ENCODE peak calls at places on chromosomes 12 and 14, in six cellular contexts. J, U, C, K, G and S are unnamed samples. For H3K9me3, the result is how much of the 10 kb centered on the place peaks cover.

GRCh38 chr12:116773276-116773731 is 35.2 kb downstream of the RNFT2 start:
- DNase-seq in J (peak), U (no peak), C (no peak), K (peak), G (no peak), S (no peak)

GRCh38 chr12:26121841-26122680 is 2.8 kb downstream of the BHLHE41 start:
- DNase-seq in J (no peak), U (no peak), C (no peak), K (no peak), G (peak), S (no peak)

GRCh38 chr12:120162763-120163162 is 31.8 kb downstream of the GCN1 start:
- DNase-seq in J (no peak), U (no peak), C (peak), K (no peak), G (no peak), S (no peak)

GRCh38 chr12:45309826-45310626 is 94.1 kb downstream of the ANO6 start:
- DNase-seq in J (no peak), U (no peak), C (no peak), K (no peak), G (no peak), S (no peak)

GRCh38 chr14:60724080-60724618 is at the start of gene SIX4:
- DNase-seq in J (peak), U (peak), C (peak), K (peak), G (peak), S (peak)

GRCh38 chr12:617304-617915 is 45.8 kb downstream of the NINJ2 start:
- DNase-seq in J (peak), U (no peak), C (peak), K (no peak), G (no peak), S (peak)

GRCh38 chr14:70947739-70948138 is 40.5 kb downstream of the PCNX1 start:
- DNase-seq in J (no peak), U (no peak), C (no peak), K (no peak), G (no peak), S (no peak)

GRCh38 chr12:75437564-75437963 is 43.0 kb upstream of the GLIPR1 start:
- DNase-seq in J (peak), U (no peak), C (no peak), K (no peak), G (no peak), S (no peak)

GRCh38 chr14:99476864-99477263 is 3.8 kb downstream of the SETD3 start:
- DNase-seq in J (no peak), U (no peak), C (no peak), K (no peak), G (no peak), S (no peak)

GRCh38 chr12:105733579-105733978 is 403.1 kb downstream of the C12orf75 start:
- DNase-seq in J (no peak), U (no peak), C (no peak), K (no peak), G (no peak), S (no peak)

GRCh38 chr12:118164798-118165486 is 29.0 kb downstream of the PEBP1 start:
- DNase-seq in J (peak), U (no peak), C (no peak), K (peak), G (peak), S (no peak)

GRCh38 chr12:14258468-14258947 is 107.0 kb upstream of the ATF7IP start:
- DNase-seq in J (no peak), U (no peak), C (peak), K (no peak), G (peak), S (no peak)
- H3K9me3 ChIP-seq in J (under half), U (under half), C (under half), K (under half), G (under half), S (under half)

DNA sequence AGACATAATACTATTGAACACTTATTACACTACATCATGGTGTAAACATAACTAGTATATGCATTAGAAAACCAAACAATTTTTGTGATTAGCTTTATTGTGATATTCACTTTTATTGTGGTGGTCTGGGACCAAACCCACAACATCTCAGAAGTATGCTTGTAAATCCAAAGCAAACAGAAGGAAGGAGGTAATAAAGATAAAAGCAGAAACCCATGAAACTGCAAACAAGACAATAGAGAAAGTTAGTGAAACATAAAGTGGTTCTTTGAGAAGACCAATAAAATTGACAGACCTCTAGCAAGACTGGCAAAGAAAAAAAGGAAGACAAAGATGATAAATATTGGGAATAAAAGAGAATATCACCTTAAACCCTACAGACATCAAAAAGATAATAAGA is 268.3 kb downstream of the RPAP3 start:
- DNase-seq in J (no peak), U (no peak), C (no peak), K (no peak), G (no peak), S (no peak)
- TF ChIP-seq POLR2A in J (no peak), U (no peak), C (no peak), K (no peak), G (no peak), S (no peak)

DNA sequence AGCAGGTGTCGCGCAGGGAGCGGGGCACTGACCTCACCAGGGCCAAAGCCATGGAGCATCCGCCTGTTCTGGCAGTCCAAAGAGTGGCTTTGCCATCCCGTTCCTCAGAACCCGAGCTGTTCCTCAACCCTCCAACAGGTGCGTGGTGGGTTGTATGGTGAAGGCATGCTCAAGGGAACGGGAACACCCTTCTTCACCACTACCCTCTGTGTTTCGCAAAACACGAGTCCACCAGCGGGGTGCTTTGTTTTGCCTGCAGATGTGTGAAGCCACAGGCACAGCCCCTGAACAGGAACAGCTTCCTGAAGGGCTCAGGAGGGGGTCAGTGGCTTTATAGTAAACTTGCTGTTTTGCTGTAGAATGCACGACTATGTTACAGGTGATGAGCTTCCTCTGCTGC is 52.7 kb downstream of the SMOC1 start:
- DNase-seq in J (no peak), U (no peak), C (no peak), K (no peak), G (no peak), S (no peak)
- TF ChIP-seq CTCF in J (no peak), U (no peak), C (no peak), K (no peak), G (no peak), S (no peak)

DNA sequence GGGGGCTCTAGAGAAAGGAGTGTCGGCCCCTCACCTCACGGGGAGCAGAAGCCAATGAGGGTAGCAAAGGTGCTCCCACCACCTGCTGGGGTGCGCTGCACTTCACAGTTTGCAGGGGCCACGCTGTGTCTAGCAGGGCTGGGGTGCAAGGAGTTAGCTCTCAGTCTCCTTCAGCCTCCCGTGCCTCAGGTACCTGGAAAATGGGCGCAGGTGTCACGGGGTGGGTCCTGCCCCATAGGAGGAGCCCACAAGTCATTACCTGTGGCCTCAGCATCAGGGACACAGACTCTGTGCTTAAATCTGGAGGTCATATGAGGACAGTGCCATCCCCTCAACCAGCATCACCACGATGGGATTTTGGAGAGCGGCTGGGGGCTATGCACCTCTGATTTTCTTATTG is 326.7 kb downstream of the ADGRD1 start:
- DNase-seq in J (no peak), U (no peak), C (no peak), K (no peak), G (no peak), S (peak)
- H3K9me3 ChIP-seq in J (under half), U (under half), C (under half), K (under half), G (under half), S (under half)

DNA sequence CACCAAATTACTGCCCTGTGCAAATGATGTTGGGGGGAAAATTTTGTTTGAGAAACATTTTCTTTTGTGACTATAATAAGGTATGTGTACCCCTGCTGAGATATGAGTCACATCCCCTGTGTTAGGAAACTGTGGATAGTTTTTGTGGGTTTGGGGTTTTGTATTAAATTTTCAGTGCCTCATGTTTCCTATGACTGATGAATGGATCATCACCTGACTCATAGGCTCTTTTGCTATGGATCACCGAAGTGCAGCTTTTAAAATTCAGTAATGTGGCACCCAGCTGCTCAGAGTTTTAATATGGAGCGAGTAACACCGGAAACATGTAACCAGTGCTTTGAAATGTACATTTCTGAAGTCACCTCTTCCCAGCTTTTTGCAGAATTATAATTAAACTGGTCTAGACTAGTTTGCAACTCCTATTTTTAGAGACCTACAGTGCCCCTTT is 167.4 kb upstream of the HMGA2 start:
- DNase-seq in J (no peak), U (no peak), C (no peak), K (peak), G (no peak), S (no peak)
- TF ChIP-seq POLR2A in J (no peak), U (no peak), C (no peak), K (no peak), G (no peak), S (no peak)

DNA sequence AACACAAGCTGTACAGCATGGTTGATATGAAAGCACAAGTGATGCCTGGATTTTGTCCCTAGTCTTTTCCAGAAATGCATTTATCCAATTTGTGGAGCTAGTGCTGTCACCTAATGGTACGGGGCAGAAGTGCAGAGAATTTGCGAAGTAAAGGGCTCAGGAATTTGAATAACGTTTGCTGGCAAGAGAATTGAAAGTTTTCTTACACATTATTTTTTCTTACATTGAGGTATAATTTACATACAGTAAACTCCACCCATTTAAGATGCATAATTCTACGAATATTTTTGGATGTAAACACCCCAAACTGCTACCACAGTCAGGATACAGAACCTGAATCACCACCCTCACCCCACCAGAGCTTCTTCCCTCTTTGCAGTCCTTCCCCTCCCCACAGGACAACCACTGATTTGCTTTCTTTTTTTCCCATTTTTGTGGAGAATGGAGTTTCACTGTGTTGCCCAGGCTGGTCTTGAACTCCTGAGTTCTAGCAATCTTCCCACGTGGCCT is 3.5 kb downstream of the AICDA start:
- DNase-seq in J (peak), U (no peak), C (no peak), K (peak), G (peak), S (no peak)
- TF ChIP-seq CTCF in J (peak), U (peak), C (peak), K (peak), G (peak), S (no peak)

DNA sequence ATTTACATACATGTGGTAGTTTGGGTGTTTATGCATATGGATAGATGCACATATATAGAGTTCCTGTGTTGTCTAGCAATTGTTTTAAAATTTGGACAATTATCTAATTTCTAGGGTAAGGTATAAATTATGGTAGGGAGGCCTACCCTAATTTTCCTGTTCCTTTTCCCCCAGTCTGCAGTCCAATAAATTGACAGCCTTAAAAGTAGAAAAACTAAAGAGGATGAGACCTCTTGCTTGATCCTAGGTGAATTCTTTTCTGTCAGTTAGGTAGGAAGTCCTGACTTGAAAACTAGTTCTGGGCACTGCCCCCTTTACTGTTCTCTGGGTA is 2.1 kb upstream of the CDKN1B start:
- DNase-seq in J (no peak), U (no peak), C (no peak), K (no peak), G (no peak), S (no peak)
- H3K9me3 ChIP-seq in J (under half), U (under half), C (under half), K (under half), G (under half), S (under half)

GRCh38 chr14:33545696-33546095 is 405.2 kb downstream of the EGLN3 start:
- DNase-seq in J (no peak), U (no peak), C (no peak), K (no peak), G (no peak), S (no peak)

GRCh38 chr14:33548606-33549005 is 402.3 kb downstream of the EGLN3 start:
- DNase-seq in J (no peak), U (no peak), C (no peak), K (no peak), G (no peak), S (no peak)

GRCh38 chr14:33539918-33540357 is 410.9 kb downstream of the EGLN3 start:
- DNase-seq in J (no peak), U (no peak), C (no peak), K (no peak), G (no peak), S (no peak)

DNA sequence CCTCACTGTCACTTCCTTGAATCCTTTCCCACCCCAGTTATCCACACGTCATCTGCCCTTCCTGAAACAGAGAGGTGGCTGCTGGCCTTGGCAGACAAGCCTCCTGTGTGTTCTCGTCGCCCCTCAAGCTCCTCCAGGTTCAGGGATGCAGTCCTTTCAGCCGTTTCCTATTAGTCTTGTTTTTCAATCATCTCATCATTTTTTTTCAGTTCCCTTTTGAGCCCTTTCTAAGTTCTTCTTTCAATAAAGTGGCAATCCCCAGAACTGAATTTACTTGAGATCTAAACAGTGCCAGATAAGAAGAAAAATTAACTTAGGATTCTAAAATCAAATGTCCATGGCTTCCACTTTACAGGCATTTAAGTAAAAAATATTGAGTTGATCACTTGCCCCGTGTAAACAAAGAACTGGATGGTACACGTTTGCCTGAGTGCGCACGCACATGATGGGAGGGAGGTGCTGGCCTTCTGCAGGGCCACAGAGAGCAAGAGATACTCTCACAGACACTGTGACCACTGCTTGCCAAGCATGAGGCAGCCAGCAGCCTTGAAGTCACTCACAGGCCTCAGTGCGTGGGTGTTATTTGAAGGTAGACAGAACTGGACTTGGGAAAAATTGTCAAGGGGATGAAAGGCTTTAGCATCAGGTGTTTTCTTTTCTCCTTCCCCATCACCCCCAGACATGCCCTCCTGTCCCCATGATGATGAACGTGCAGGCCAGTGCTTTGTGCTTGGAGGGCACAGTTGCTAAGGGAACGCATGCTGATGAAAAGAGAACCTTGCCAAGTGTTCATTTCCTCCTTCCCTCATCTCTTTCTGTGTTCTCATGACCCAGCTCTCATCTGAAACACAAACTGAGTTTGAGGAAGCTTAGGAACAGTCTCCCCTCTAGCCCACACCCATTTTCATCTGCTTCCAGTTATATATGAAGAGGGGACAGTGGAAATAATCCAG is 408.3 kb downstream of the EGLN3 start:
- DNase-seq in J (no peak), U (no peak), C (no peak), K (no peak), G (no peak), S (no peak)
- TF ChIP-seq POLR2A in J (no peak), U (no peak), C (no peak), K (no peak), G (no peak), S (no peak)